ENCODE peak calls at places on chromosome 9, in five cellular contexts. I is heart left ventricle, N is stomach, C is endothelial cell of umbilical vein, Q is IMR-90. M is an unnamed sample. For H3K9me3, the result is how much of the 10 kb centered on the place peaks cover.

GRCh38 chr9:113274474-113275146 is 762 bp downstream of the CDC26 start:
- DNase-seq in Q (peak), C (peak), N (no peak), I (no peak), M (no peak)

GRCh38 chr9:107737987-107738743 is 248.6 kb upstream of the KLF4 start:
- DNase-seq in Q (peak), N (no peak), I (peak), C (peak), M (peak)

GRCh38 chr9:109010676-109011655 is 2.3 kb downstream of the CTNNAL1 start:
- DNase-seq in Q (peak), N (no peak), C (peak), I (no peak), M (no peak)

GRCh38 chr9:94772654-94773303 is 46.3 kb downstream of the AOPEP start:
- DNase-seq in Q (peak), C (no peak), I (no peak), N (no peak), M (no peak)

GRCh38 chr9:129197978-129198736 is 20.1 kb upstream of the IER5L start:
- DNase-seq in N (no peak), C (peak), Q (peak), I (peak), M (peak)

GRCh38 chr9:135971892-135972291 is 10.7 kb upstream of the UBAC1 start:
- DNase-seq in I (no peak), N (peak), C (no peak), Q (no peak), M (no peak)

GRCh38 chr9:110443878-110444245 is 106.2 kb upstream of the TXNDC8 start:
- DNase-seq in Q (peak), I (no peak), N (no peak), C (no peak), M (no peak)

GRCh38 chr9:18756712-18757125 is 276.3 kb downstream of the SAXO1 start:
- DNase-seq in I (no peak), C (peak), Q (no peak), N (no peak), M (no peak)

GRCh38 chr9:121206516-121207370 is 5.1 kb upstream of the RAB14 start:
- DNase-seq in I (no peak), Q (peak), N (no peak), C (no peak), M (no peak)

GRCh38 chr9:115604831-115605483 is 487.0 kb upstream of the TNC start:
- DNase-seq in I (no peak), N (no peak), Q (peak), C (no peak), M (no peak)

GRCh38 chr9:33942471-33943083 is 106.1 kb downstream of the UBAP2 start:
- DNase-seq in C (peak), I (no peak), N (no peak), Q (peak), M (no peak)

GRCh38 chr9:130128782-130129424 is 43.3 kb upstream of the NCS1 start:
- DNase-seq in Q (peak), N (no peak), C (peak), I (peak), M (no peak)

GRCh38 chr9:81410201-81410600 is 279.1 kb downstream of the TLE1 start:
- DNase-seq in I (no peak), C (peak), N (no peak), Q (peak), M (no peak)

GRCh38 chr9:113187935-113188595 is 33.0 kb downstream of the FKBP15 start:
- DNase-seq in C (peak), N (no peak), I (peak), Q (peak), M (peak)

GRCh38 chr9:112820886-112821285 is 69.8 kb downstream of the SLC46A2 start:
- DNase-seq in C (no peak), Q (peak), N (no peak), I (no peak), M (no peak)

GRCh38 chr9:20407013-20407412 is 215.3 kb downstream of the MLLT3 start:
- DNase-seq in N (no peak), C (no peak), Q (no peak), I (no peak), M (no peak)

GRCh38 chr9:129507805-129508204 is 113.1 kb downstream of the C9orf50 start:
- DNase-seq in Q (no peak), I (no peak), N (no peak), C (no peak), M (no peak)

GRCh38 chr9:70142101-70142500 is 98.5 kb downstream of the MAMDC2 start:
- DNase-seq in Q (no peak), C (no peak), I (no peak), N (no peak), M (no peak)

GRCh38 chr9:108517591-108518365 is 338.0 kb downstream of the ACTL7B start:
- DNase-seq in Q (no peak), N (no peak), C (no peak), I (peak), M (no peak)

GRCh38 chr9:89153618-89154017 is 25.0 kb downstream of the SHC3 start:
- DNase-seq in C (peak), N (no peak), I (no peak), Q (peak), M (no peak)

GRCh38 chr9:91711755-91712591 is 238.1 kb downstream of the ROR2 start:
- DNase-seq in Q (peak), C (no peak), N (no peak), I (no peak), M (no peak)

GRCh38 chr9:79565245-79565644 is 6.5 kb upstream of the TLE4 start:
- DNase-seq in Q (peak), I (no peak), N (no peak), C (no peak), M (no peak)

GRCh38 chr9:6467006-6467625 is 54.1 kb downstream of the UHRF2 start:
- DNase-seq in C (peak), Q (no peak), N (no peak), I (no peak), M (no peak)

GRCh38 chr9:14313378-14313940 is 482 bp downstream of the NFIB start:
- DNase-seq in C (peak), I (peak), Q (peak), N (peak), M (no peak)

GRCh38 chr9:14311940-14312572 is 1.9 kb downstream of the NFIB start:
- DNase-seq in C (peak), Q (no peak), N (no peak), I (no peak), M (no peak)

GRCh38 chr9:14313951-14314423 is at the start of gene NFIB:
- DNase-seq in I (peak), C (peak), N (peak), Q (peak), M (peak)

GRCh38 chr9:14314424-14314928 is 535 bp upstream of the NFIB start:
- DNase-seq in I (peak), Q (peak), N (peak), C (peak), M (peak)

GRCh38 chr9:14312721-14313377 is 1.1 kb downstream of the NFIB start:
- DNase-seq in I (peak), C (peak), N (no peak), Q (no peak), M (no peak)
- TF ChIP-seq POLR2A in I (no peak), C (no peak), N (no peak), Q (no peak), M (no peak)

DNA sequence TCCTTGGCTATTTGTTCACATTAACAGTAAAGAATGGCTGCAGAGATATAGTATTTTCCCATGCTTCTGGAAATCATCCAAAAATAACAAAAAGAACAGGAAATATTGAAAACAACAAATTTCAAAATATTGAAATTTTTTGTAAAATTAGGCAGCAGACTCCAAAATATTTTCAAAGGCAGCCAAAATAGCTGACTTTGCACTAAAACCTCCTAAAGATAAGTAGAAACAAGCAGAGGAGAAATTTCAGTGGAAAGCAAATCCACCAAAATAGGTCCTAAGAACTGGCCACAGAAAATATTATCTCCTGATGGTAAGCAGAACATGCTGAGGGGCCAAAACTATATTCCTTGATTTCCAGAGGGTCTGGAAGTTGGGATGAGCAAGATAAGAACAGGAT is 456.3 kb upstream of the DMAC1 start:
- DNase-seq in C (no peak), I (no peak), N (no peak), Q (no peak), M (no peak)
- H3K9me3 ChIP-seq in C (under half), I (under half), N (under half), Q (under half), M (under half)

GRCh38 chr9:123860603-123861002 is 69.3 kb downstream of the DENND1A start:
- DNase-seq in Q (no peak), C (no peak), I (no peak), N (no peak), M (no peak)
- H3K27ac ChIP-seq in Q (no peak), C (no peak), I (no peak), N (no peak), M (peak)

GRCh38 chr9:137115394-137116026 is 977 bp upstream of the DPP7 start:
- DNase-seq in N (no peak), I (no peak), C (no peak), Q (no peak), M (no peak)

GRCh38 chr9:137113385-137114159 is 961 bp downstream of the DPP7 start:
- DNase-seq in I (no peak), Q (no peak), N (no peak), C (no peak), M (no peak)

GRCh38 chr9:137116027-137116507 is 1.5 kb upstream of the DPP7 start:
- DNase-seq in C (no peak), I (no peak), N (no peak), Q (no peak), M (no peak)

GRCh38 chr9:137114220-137114612 is 317 bp downstream of the DPP7 start:
- DNase-seq in N (no peak), I (no peak), C (peak), Q (no peak), M (no peak)

GRCh38 chr9:137114613-137115393 is at the start of gene DPP7:
- DNase-seq in Q (peak), I (peak), N (peak), C (peak), M (peak)
- TF ChIP-seq POLR2A in Q (no peak), I (peak), N (no peak), C (peak), M (no peak)

GRCh38 chr9:98381311-98382103 is 126.1 kb upstream of the TBC1D2 start:
- DNase-seq in N (no peak), C (no peak), Q (no peak), I (no peak), M (no peak)

GRCh38 chr9:98379572-98379971 is 124.1 kb upstream of the TBC1D2 start:
- DNase-seq in Q (no peak), N (no peak), I (no peak), C (no peak), M (no peak)

GRCh38 chr9:98380065-98380681 is 124.7 kb upstream of the TBC1D2 start:
- DNase-seq in N (no peak), C (peak), I (peak), Q (peak), M (no peak)

GRCh38 chr9:98385751-98386150 is 130.3 kb upstream of the TBC1D2 start:
- DNase-seq in C (no peak), N (no peak), Q (no peak), I (no peak), M (no peak)

GRCh38 chr9:98383758-98384157 is 128.3 kb upstream of the TBC1D2 start:
- DNase-seq in I (no peak), N (no peak), C (no peak), Q (peak), M (no peak)
- H3K9me3 ChIP-seq in I (under half), N (under half), C (under half), Q (under half), M (under half)

GRCh38 chr9:134420281-134420835 is 94.1 kb downstream of the RXRA start:
- DNase-seq in C (no peak), N (no peak), I (no peak), Q (no peak), M (no peak)

GRCh38 chr9:134416385-134417022 is 90.2 kb downstream of the RXRA start:
- DNase-seq in I (no peak), Q (no peak), N (no peak), C (no peak), M (no peak)

GRCh38 chr9:134419684-134420076 is 93.4 kb downstream of the RXRA start:
- DNase-seq in N (no peak), C (no peak), I (no peak), Q (no peak), M (no peak)

GRCh38 chr9:134418986-134419683 is 92.9 kb downstream of the RXRA start:
- DNase-seq in C (no peak), Q (no peak), I (no peak), N (no peak), M (no peak)

DNA sequence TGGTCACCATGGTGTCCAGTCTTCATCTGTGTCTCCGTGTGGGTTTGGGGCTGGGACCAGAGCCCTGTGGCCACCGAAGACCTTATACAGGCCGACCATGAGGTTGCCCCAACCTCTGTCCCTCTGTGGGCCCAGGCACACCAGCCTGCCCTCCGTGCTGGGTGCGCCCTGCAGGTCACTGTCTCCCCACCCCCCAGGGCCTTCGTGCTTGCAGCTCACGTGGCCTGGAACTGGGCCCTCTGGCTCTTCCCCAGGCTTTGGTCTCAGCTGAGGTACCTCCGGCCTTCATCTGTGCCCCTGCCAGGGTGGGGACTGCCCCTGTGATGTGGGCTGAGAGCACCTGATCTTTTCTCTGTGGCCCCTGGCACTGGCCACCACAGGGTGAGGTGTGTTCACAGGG is 92.1 kb downstream of the RXRA start:
- DNase-seq in Q (no peak), I (no peak), N (no peak), C (no peak), M (no peak)
- H3K27ac ChIP-seq in Q (no peak), I (no peak), N (no peak), C (no peak), M (peak)